ENCODE peak calls at places on chromosome 17, in six cellular contexts. One of them, this sample, is unnamed.

GRCh38 chr17:78613423-78613822 is 36.2 kb upstream of the DNAH17 start:
- DNase-seq in NCI-H524: no peak
- DNase-seq in stimulated activated CD8-positive, alpha-beta memory T cell treated with anti-CD3 and anti-CD28 coated beads, Interleukin-7, amount 100 ng/mL, for 1 hour: no peak
- DNase-seq in hippocampal formation: no peak
- DNase-seq in HCEC 1CT: no peak
- DNase-seq in activated CD4-positive, alpha-beta T cell treated with anti-CD3 and anti-CD28 coated beads, Interleukin-2, amount 50 U/mL, for 1 hour: no peak
- DNase-seq in this sample: no peak

GRCh38 chr17:67441052-67441738 is 64.1 kb downstream of the PITPNC1 start:
- DNase-seq in HCEC 1CT: peak
- DNase-seq in stimulated activated CD8-positive, alpha-beta memory T cell treated with anti-CD3 and anti-CD28 coated beads, Interleukin-7, amount 100 ng/mL, for 1 hour: peak
- DNase-seq in NCI-H524: no peak
- DNase-seq in activated CD4-positive, alpha-beta T cell treated with anti-CD3 and anti-CD28 coated beads, Interleukin-2, amount 50 U/mL, for 1 hour: peak
- DNase-seq in hippocampal formation: no peak
- DNase-seq in this sample: peak

GRCh38 chr17:30526401-30526800 is 49.2 kb downstream of the GOSR1 start:
- DNase-seq in HCEC 1CT: no peak
- DNase-seq in stimulated activated CD8-positive, alpha-beta memory T cell treated with anti-CD3 and anti-CD28 coated beads, Interleukin-7, amount 100 ng/mL, for 1 hour: no peak
- DNase-seq in activated CD4-positive, alpha-beta T cell treated with anti-CD3 and anti-CD28 coated beads, Interleukin-2, amount 50 U/mL, for 1 hour: no peak
- DNase-seq in NCI-H524: no peak
- DNase-seq in hippocampal formation: no peak
- DNase-seq in this sample: no peak

GRCh38 chr17:78005452-78006171 is 47.1 kb downstream of the TNRC6C start:
- DNase-seq in hippocampal formation: no peak
- DNase-seq in NCI-H524: no peak
- DNase-seq in HCEC 1CT: no peak
- DNase-seq in stimulated activated CD8-positive, alpha-beta memory T cell treated with anti-CD3 and anti-CD28 coated beads, Interleukin-7, amount 100 ng/mL, for 1 hour: no peak
- DNase-seq in activated CD4-positive, alpha-beta T cell treated with anti-CD3 and anti-CD28 coated beads, Interleukin-2, amount 50 U/mL, for 1 hour: no peak
- DNase-seq in this sample: no peak

GRCh38 chr17:34275881-34276280 is 5.9 kb downstream of the CCL7 start:
- DNase-seq in activated CD4-positive, alpha-beta T cell treated with anti-CD3 and anti-CD28 coated beads, Interleukin-2, amount 50 U/mL, for 1 hour: no peak
- DNase-seq in hippocampal formation: no peak
- DNase-seq in NCI-H524: no peak
- DNase-seq in stimulated activated CD8-positive, alpha-beta memory T cell treated with anti-CD3 and anti-CD28 coated beads, Interleukin-7, amount 100 ng/mL, for 1 hour: no peak
- DNase-seq in HCEC 1CT: peak
- DNase-seq in this sample: no peak

GRCh38 chr17:40021471-40021961 is 6.3 kb downstream of the CSF3 start:
- DNase-seq in NCI-H524: no peak
- DNase-seq in hippocampal formation: no peak
- DNase-seq in HCEC 1CT: peak
- DNase-seq in stimulated activated CD8-positive, alpha-beta memory T cell treated with anti-CD3 and anti-CD28 coated beads, Interleukin-7, amount 100 ng/mL, for 1 hour: no peak
- DNase-seq in activated CD4-positive, alpha-beta T cell treated with anti-CD3 and anti-CD28 coated beads, Interleukin-2, amount 50 U/mL, for 1 hour: no peak
- DNase-seq in this sample: no peak

GRCh38 chr17:79874329-79874981 is 35.2 kb upstream of the CBX4 start:
- DNase-seq in hippocampal formation: no peak
- DNase-seq in activated CD4-positive, alpha-beta T cell treated with anti-CD3 and anti-CD28 coated beads, Interleukin-2, amount 50 U/mL, for 1 hour: no peak
- DNase-seq in HCEC 1CT: peak
- DNase-seq in stimulated activated CD8-positive, alpha-beta memory T cell treated with anti-CD3 and anti-CD28 coated beads, Interleukin-7, amount 100 ng/mL, for 1 hour: no peak
- DNase-seq in NCI-H524: peak
- DNase-seq in this sample: peak

GRCh38 chr17:61486135-61487120 is 34.2 kb downstream of the TBX4 start:
- DNase-seq in hippocampal formation: no peak
- DNase-seq in NCI-H524: peak
- DNase-seq in stimulated activated CD8-positive, alpha-beta memory T cell treated with anti-CD3 and anti-CD28 coated beads, Interleukin-7, amount 100 ng/mL, for 1 hour: no peak
- DNase-seq in activated CD4-positive, alpha-beta T cell treated with anti-CD3 and anti-CD28 coated beads, Interleukin-2, amount 50 U/mL, for 1 hour: no peak
- DNase-seq in HCEC 1CT: no peak
- DNase-seq in this sample: no peak

GRCh38 chr17:20066253-20066652 is 57.1 kb downstream of the SPECC1 start:
- DNase-seq in activated CD4-positive, alpha-beta T cell treated with anti-CD3 and anti-CD28 coated beads, Interleukin-2, amount 50 U/mL, for 1 hour: no peak
- DNase-seq in hippocampal formation: peak
- DNase-seq in HCEC 1CT: peak
- DNase-seq in NCI-H524: no peak
- DNase-seq in stimulated activated CD8-positive, alpha-beta memory T cell treated with anti-CD3 and anti-CD28 coated beads, Interleukin-7, amount 100 ng/mL, for 1 hour: no peak
- DNase-seq in this sample: no peak

GRCh38 chr17:70767102-70767701 is 597.9 kb downstream of the KCNJ2 start:
- DNase-seq in stimulated activated CD8-positive, alpha-beta memory T cell treated with anti-CD3 and anti-CD28 coated beads, Interleukin-7, amount 100 ng/mL, for 1 hour: no peak
- DNase-seq in activated CD4-positive, alpha-beta T cell treated with anti-CD3 and anti-CD28 coated beads, Interleukin-2, amount 50 U/mL, for 1 hour: no peak
- DNase-seq in NCI-H524: peak
- DNase-seq in hippocampal formation: peak
- DNase-seq in HCEC 1CT: peak
- DNase-seq in this sample: no peak

GRCh38 chr17:81572499-81573030 is 20.4 kb upstream of the FAAP100 start:
- DNase-seq in activated CD4-positive, alpha-beta T cell treated with anti-CD3 and anti-CD28 coated beads, Interleukin-2, amount 50 U/mL, for 1 hour: no peak
- DNase-seq in HCEC 1CT: no peak
- DNase-seq in stimulated activated CD8-positive, alpha-beta memory T cell treated with anti-CD3 and anti-CD28 coated beads, Interleukin-7, amount 100 ng/mL, for 1 hour: no peak
- DNase-seq in NCI-H524: no peak
- DNase-seq in hippocampal formation: no peak
- DNase-seq in this sample: no peak

GRCh38 chr17:77281024-77281903 is 140.5 kb downstream of the SEC14L1 start:
- DNase-seq in HCEC 1CT: peak
- DNase-seq in NCI-H524: peak
- DNase-seq in hippocampal formation: no peak
- DNase-seq in stimulated activated CD8-positive, alpha-beta memory T cell treated with anti-CD3 and anti-CD28 coated beads, Interleukin-7, amount 100 ng/mL, for 1 hour: peak
- DNase-seq in activated CD4-positive, alpha-beta T cell treated with anti-CD3 and anti-CD28 coated beads, Interleukin-2, amount 50 U/mL, for 1 hour: peak
- DNase-seq in this sample: peak

GRCh38 chr17:72332367-72332766 is 211.5 kb downstream of the SOX9 start:
- DNase-seq in activated CD4-positive, alpha-beta T cell treated with anti-CD3 and anti-CD28 coated beads, Interleukin-2, amount 50 U/mL, for 1 hour: no peak
- DNase-seq in stimulated activated CD8-positive, alpha-beta memory T cell treated with anti-CD3 and anti-CD28 coated beads, Interleukin-7, amount 100 ng/mL, for 1 hour: no peak
- DNase-seq in HCEC 1CT: no peak
- DNase-seq in NCI-H524: no peak
- DNase-seq in hippocampal formation: no peak
- DNase-seq in this sample: no peak

GRCh38 chr17:9488556-9488955 is 87.1 kb downstream of the STX8 start:
- DNase-seq in HCEC 1CT: no peak
- DNase-seq in hippocampal formation: no peak
- DNase-seq in stimulated activated CD8-positive, alpha-beta memory T cell treated with anti-CD3 and anti-CD28 coated beads, Interleukin-7, amount 100 ng/mL, for 1 hour: no peak
- DNase-seq in NCI-H524: no peak
- DNase-seq in activated CD4-positive, alpha-beta T cell treated with anti-CD3 and anti-CD28 coated beads, Interleukin-2, amount 50 U/mL, for 1 hour: no peak
- DNase-seq in this sample: no peak

GRCh38 chr17:8041249-8041928 is 2.5 kb downstream of the ALOX15B start:
- DNase-seq in stimulated activated CD8-positive, alpha-beta memory T cell treated with anti-CD3 and anti-CD28 coated beads, Interleukin-7, amount 100 ng/mL, for 1 hour: no peak
- DNase-seq in NCI-H524: no peak
- DNase-seq in hippocampal formation: peak
- DNase-seq in HCEC 1CT: peak
- DNase-seq in activated CD4-positive, alpha-beta T cell treated with anti-CD3 and anti-CD28 coated beads, Interleukin-2, amount 50 U/mL, for 1 hour: peak
- DNase-seq in this sample: peak

GRCh38 chr17:50204431-50204830 is 3.0 kb upstream of the COL1A1 start:
- DNase-seq in NCI-H524: no peak
- DNase-seq in hippocampal formation: no peak
- DNase-seq in HCEC 1CT: no peak
- DNase-seq in activated CD4-positive, alpha-beta T cell treated with anti-CD3 and anti-CD28 coated beads, Interleukin-2, amount 50 U/mL, for 1 hour: no peak
- DNase-seq in stimulated activated CD8-positive, alpha-beta memory T cell treated with anti-CD3 and anti-CD28 coated beads, Interleukin-7, amount 100 ng/mL, for 1 hour: no peak
- DNase-seq in this sample: no peak

GRCh38 chr17:56173026-56173425 is 19.8 kb downstream of the ANKFN1 start:
- DNase-seq in activated CD4-positive, alpha-beta T cell treated with anti-CD3 and anti-CD28 coated beads, Interleukin-2, amount 50 U/mL, for 1 hour: no peak
- DNase-seq in hippocampal formation: no peak
- DNase-seq in stimulated activated CD8-positive, alpha-beta memory T cell treated with anti-CD3 and anti-CD28 coated beads, Interleukin-7, amount 100 ng/mL, for 1 hour: no peak
- DNase-seq in NCI-H524: no peak
- DNase-seq in HCEC 1CT: no peak
- DNase-seq in this sample: no peak

GRCh38 chr17:48179071-48179945 is 71.7 kb downstream of the SNX11 start:
- DNase-seq in HCEC 1CT: no peak
- DNase-seq in stimulated activated CD8-positive, alpha-beta memory T cell treated with anti-CD3 and anti-CD28 coated beads, Interleukin-7, amount 100 ng/mL, for 1 hour: no peak
- DNase-seq in NCI-H524: no peak
- DNase-seq in hippocampal formation: no peak
- DNase-seq in activated CD4-positive, alpha-beta T cell treated with anti-CD3 and anti-CD28 coated beads, Interleukin-2, amount 50 U/mL, for 1 hour: no peak
- DNase-seq in this sample: no peak

GRCh38 chr17:45976755-45977505 is 22.1 kb upstream of the STH start:
- DNase-seq in NCI-H524: no peak
- DNase-seq in HCEC 1CT: no peak
- DNase-seq in hippocampal formation: no peak
- DNase-seq in activated CD4-positive, alpha-beta T cell treated with anti-CD3 and anti-CD28 coated beads, Interleukin-2, amount 50 U/mL, for 1 hour: no peak
- DNase-seq in stimulated activated CD8-positive, alpha-beta memory T cell treated with anti-CD3 and anti-CD28 coated beads, Interleukin-7, amount 100 ng/mL, for 1 hour: no peak
- DNase-seq in this sample: no peak

GRCh38 chr17:63937319-63937718 is 5.2 kb upstream of the CD79B start:
- DNase-seq in stimulated activated CD8-positive, alpha-beta memory T cell treated with anti-CD3 and anti-CD28 coated beads, Interleukin-7, amount 100 ng/mL, for 1 hour: no peak
- DNase-seq in HCEC 1CT: no peak
- DNase-seq in hippocampal formation: no peak
- DNase-seq in NCI-H524: no peak
- DNase-seq in activated CD4-positive, alpha-beta T cell treated with anti-CD3 and anti-CD28 coated beads, Interleukin-2, amount 50 U/mL, for 1 hour: no peak
- DNase-seq in this sample: no peak

GRCh38 chr17:76390003-76390421 is 5.6 kb downstream of the SPHK1 start:
- DNase-seq in NCI-H524: no peak
- DNase-seq in hippocampal formation: no peak
- DNase-seq in stimulated activated CD8-positive, alpha-beta memory T cell treated with anti-CD3 and anti-CD28 coated beads, Interleukin-7, amount 100 ng/mL, for 1 hour: no peak
- DNase-seq in activated CD4-positive, alpha-beta T cell treated with anti-CD3 and anti-CD28 coated beads, Interleukin-2, amount 50 U/mL, for 1 hour: no peak
- DNase-seq in HCEC 1CT: no peak
- DNase-seq in this sample: no peak

GRCh38 chr17:38403491-38403890 is 24.8 kb upstream of the ARHGAP23 start:
- DNase-seq in hippocampal formation: no peak
- DNase-seq in NCI-H524: no peak
- DNase-seq in HCEC 1CT: no peak
- DNase-seq in stimulated activated CD8-positive, alpha-beta memory T cell treated with anti-CD3 and anti-CD28 coated beads, Interleukin-7, amount 100 ng/mL, for 1 hour: no peak
- DNase-seq in activated CD4-positive, alpha-beta T cell treated with anti-CD3 and anti-CD28 coated beads, Interleukin-2, amount 50 U/mL, for 1 hour: no peak
- DNase-seq in this sample: no peak

GRCh38 chr17:80393961-80394360 is 21.0 kb upstream of the ENDOV start:
- DNase-seq in NCI-H524: no peak
- DNase-seq in hippocampal formation: no peak
- DNase-seq in stimulated activated CD8-positive, alpha-beta memory T cell treated with anti-CD3 and anti-CD28 coated beads, Interleukin-7, amount 100 ng/mL, for 1 hour: no peak
- DNase-seq in activated CD4-positive, alpha-beta T cell treated with anti-CD3 and anti-CD28 coated beads, Interleukin-2, amount 50 U/mL, for 1 hour: no peak
- DNase-seq in HCEC 1CT: no peak
- DNase-seq in this sample: no peak

GRCh38 chr17:48610282-48611211 is at the start of gene HOXB7:
- DNase-seq in hippocampal formation: no peak
- DNase-seq in NCI-H524: peak
- DNase-seq in stimulated activated CD8-positive, alpha-beta memory T cell treated with anti-CD3 and anti-CD28 coated beads, Interleukin-7, amount 100 ng/mL, for 1 hour: peak
- DNase-seq in activated CD4-positive, alpha-beta T cell treated with anti-CD3 and anti-CD28 coated beads, Interleukin-2, amount 50 U/mL, for 1 hour: peak
- DNase-seq in HCEC 1CT: peak
- DNase-seq in this sample: no peak

GRCh38 chr17:28610372-28610771 is 3.6 kb downstream of the RSKR start:
- DNase-seq in NCI-H524: no peak
- DNase-seq in stimulated activated CD8-positive, alpha-beta memory T cell treated with anti-CD3 and anti-CD28 coated beads, Interleukin-7, amount 100 ng/mL, for 1 hour: no peak
- DNase-seq in HCEC 1CT: no peak
- DNase-seq in hippocampal formation: no peak
- DNase-seq in activated CD4-positive, alpha-beta T cell treated with anti-CD3 and anti-CD28 coated beads, Interleukin-2, amount 50 U/mL, for 1 hour: no peak
- DNase-seq in this sample: no peak

GRCh38 chr17:34412965-34413441 is 50.0 kb upstream of the CCL1 start:
- DNase-seq in stimulated activated CD8-positive, alpha-beta memory T cell treated with anti-CD3 and anti-CD28 coated beads, Interleukin-7, amount 100 ng/mL, for 1 hour: no peak
- DNase-seq in hippocampal formation: no peak
- DNase-seq in HCEC 1CT: peak
- DNase-seq in activated CD4-positive, alpha-beta T cell treated with anti-CD3 and anti-CD28 coated beads, Interleukin-2, amount 50 U/mL, for 1 hour: no peak
- DNase-seq in NCI-H524: no peak
- DNase-seq in this sample: no peak

GRCh38 chr17:69269174-69269998 is 40.8 kb upstream of the ABCA10 start:
- DNase-seq in HCEC 1CT: peak
- DNase-seq in activated CD4-positive, alpha-beta T cell treated with anti-CD3 and anti-CD28 coated beads, Interleukin-2, amount 50 U/mL, for 1 hour: no peak
- DNase-seq in NCI-H524: no peak
- DNase-seq in stimulated activated CD8-positive, alpha-beta memory T cell treated with anti-CD3 and anti-CD28 coated beads, Interleukin-7, amount 100 ng/mL, for 1 hour: no peak
- DNase-seq in hippocampal formation: peak
- DNase-seq in this sample: no peak

GRCh38 chr17:189444-189843 is 8.0 kb upstream of the DOC2B start:
- DNase-seq in activated CD4-positive, alpha-beta T cell treated with anti-CD3 and anti-CD28 coated beads, Interleukin-2, amount 50 U/mL, for 1 hour: no peak
- DNase-seq in HCEC 1CT: no peak
- DNase-seq in NCI-H524: no peak
- DNase-seq in stimulated activated CD8-positive, alpha-beta memory T cell treated with anti-CD3 and anti-CD28 coated beads, Interleukin-7, amount 100 ng/mL, for 1 hour: no peak
- DNase-seq in hippocampal formation: no peak
- DNase-seq in this sample: no peak

GRCh38 chr17:66975614-66976378 is 11.3 kb downstream of the CACNG4 start:
- DNase-seq in hippocampal formation: no peak
- DNase-seq in HCEC 1CT: no peak
- DNase-seq in NCI-H524: peak
- DNase-seq in stimulated activated CD8-positive, alpha-beta memory T cell treated with anti-CD3 and anti-CD28 coated beads, Interleukin-7, amount 100 ng/mL, for 1 hour: no peak
- DNase-seq in activated CD4-positive, alpha-beta T cell treated with anti-CD3 and anti-CD28 coated beads, Interleukin-2, amount 50 U/mL, for 1 hour: no peak
- DNase-seq in this sample: no peak

GRCh38 chr17:77852666-77853207 is 105.8 kb upstream of the TNRC6C start:
- DNase-seq in stimulated activated CD8-positive, alpha-beta memory T cell treated with anti-CD3 and anti-CD28 coated beads, Interleukin-7, amount 100 ng/mL, for 1 hour: no peak
- DNase-seq in activated CD4-positive, alpha-beta T cell treated with anti-CD3 and anti-CD28 coated beads, Interleukin-2, amount 50 U/mL, for 1 hour: no peak
- DNase-seq in hippocampal formation: no peak
- DNase-seq in NCI-H524: no peak
- DNase-seq in HCEC 1CT: no peak
- DNase-seq in this sample: no peak

GRCh38 chr17:40978752-40979151 is 5.4 kb downstream of the KRT40 start:
- DNase-seq in NCI-H524: no peak
- DNase-seq in hippocampal formation: no peak
- DNase-seq in stimulated activated CD8-positive, alpha-beta memory T cell treated with anti-CD3 and anti-CD28 coated beads, Interleukin-7, amount 100 ng/mL, for 1 hour: no peak
- DNase-seq in HCEC 1CT: no peak
- DNase-seq in activated CD4-positive, alpha-beta T cell treated with anti-CD3 and anti-CD28 coated beads, Interleukin-2, amount 50 U/mL, for 1 hour: no peak
- DNase-seq in this sample: no peak

GRCh38 chr17:44907696-44908470 is 7.4 kb downstream of the GFAP start:
- DNase-seq in hippocampal formation: no peak
- DNase-seq in activated CD4-positive, alpha-beta T cell treated with anti-CD3 and anti-CD28 coated beads, Interleukin-2, amount 50 U/mL, for 1 hour: no peak
- DNase-seq in NCI-H524: no peak
- DNase-seq in HCEC 1CT: no peak
- DNase-seq in stimulated activated CD8-positive, alpha-beta memory T cell treated with anti-CD3 and anti-CD28 coated beads, Interleukin-7, amount 100 ng/mL, for 1 hour: no peak
- DNase-seq in this sample: no peak

GRCh38 chr17:72811976-72812687 is 280.4 kb downstream of the SLC39A11 start:
- DNase-seq in NCI-H524: no peak
- DNase-seq in HCEC 1CT: no peak
- DNase-seq in hippocampal formation: no peak
- DNase-seq in activated CD4-positive, alpha-beta T cell treated with anti-CD3 and anti-CD28 coated beads, Interleukin-2, amount 50 U/mL, for 1 hour: no peak
- DNase-seq in stimulated activated CD8-positive, alpha-beta memory T cell treated with anti-CD3 and anti-CD28 coated beads, Interleukin-7, amount 100 ng/mL, for 1 hour: no peak
- DNase-seq in this sample: no peak

GRCh38 chr17:78717431-78717980 is 64.6 kb downstream of the CYTH1 start:
- DNase-seq in hippocampal formation: peak
- DNase-seq in activated CD4-positive, alpha-beta T cell treated with anti-CD3 and anti-CD28 coated beads, Interleukin-2, amount 50 U/mL, for 1 hour: no peak
- DNase-seq in NCI-H524: peak
- DNase-seq in HCEC 1CT: peak
- DNase-seq in stimulated activated CD8-positive, alpha-beta memory T cell treated with anti-CD3 and anti-CD28 coated beads, Interleukin-7, amount 100 ng/mL, for 1 hour: no peak
- DNase-seq in this sample: no peak

GRCh38 chr17:79269620-79270019 is 195.0 kb downstream of the ENGASE start:
- DNase-seq in stimulated activated CD8-positive, alpha-beta memory T cell treated with anti-CD3 and anti-CD28 coated beads, Interleukin-7, amount 100 ng/mL, for 1 hour: no peak
- DNase-seq in HCEC 1CT: no peak
- DNase-seq in hippocampal formation: no peak
- DNase-seq in activated CD4-positive, alpha-beta T cell treated with anti-CD3 and anti-CD28 coated beads, Interleukin-2, amount 50 U/mL, for 1 hour: no peak
- DNase-seq in NCI-H524: no peak
- DNase-seq in this sample: no peak

GRCh38 chr17:75736173-75736835 is 15.0 kb downstream of the ITGB4 start:
- DNase-seq in activated CD4-positive, alpha-beta T cell treated with anti-CD3 and anti-CD28 coated beads, Interleukin-2, amount 50 U/mL, for 1 hour: no peak
- DNase-seq in NCI-H524: no peak
- DNase-seq in hippocampal formation: no peak
- DNase-seq in stimulated activated CD8-positive, alpha-beta memory T cell treated with anti-CD3 and anti-CD28 coated beads, Interleukin-7, amount 100 ng/mL, for 1 hour: no peak
- DNase-seq in HCEC 1CT: no peak
- DNase-seq in this sample: no peak

GRCh38 chr17:79988163-79988971 is 47.3 kb downstream of the TBC1D16 start:
- DNase-seq in stimulated activated CD8-positive, alpha-beta memory T cell treated with anti-CD3 and anti-CD28 coated beads, Interleukin-7, amount 100 ng/mL, for 1 hour: no peak
- DNase-seq in HCEC 1CT: peak
- DNase-seq in activated CD4-positive, alpha-beta T cell treated with anti-CD3 and anti-CD28 coated beads, Interleukin-2, amount 50 U/mL, for 1 hour: no peak
- DNase-seq in NCI-H524: no peak
- DNase-seq in hippocampal formation: no peak
- DNase-seq in this sample: no peak

GRCh38 chr17:54870671-54871175 is 29.9 kb upstream of the TOM1L1 start:
- DNase-seq in HCEC 1CT: no peak
- DNase-seq in activated CD4-positive, alpha-beta T cell treated with anti-CD3 and anti-CD28 coated beads, Interleukin-2, amount 50 U/mL, for 1 hour: no peak
- DNase-seq in stimulated activated CD8-positive, alpha-beta memory T cell treated with anti-CD3 and anti-CD28 coated beads, Interleukin-7, amount 100 ng/mL, for 1 hour: no peak
- DNase-seq in hippocampal formation: no peak
- DNase-seq in NCI-H524: no peak
- DNase-seq in this sample: no peak

GRCh38 chr17:73698966-73699365 is 54.7 kb upstream of the SDK2 start:
- DNase-seq in hippocampal formation: no peak
- DNase-seq in stimulated activated CD8-positive, alpha-beta memory T cell treated with anti-CD3 and anti-CD28 coated beads, Interleukin-7, amount 100 ng/mL, for 1 hour: no peak
- DNase-seq in activated CD4-positive, alpha-beta T cell treated with anti-CD3 and anti-CD28 coated beads, Interleukin-2, amount 50 U/mL, for 1 hour: no peak
- DNase-seq in HCEC 1CT: no peak
- DNase-seq in NCI-H524: no peak
- DNase-seq in this sample: no peak